ENCODE peak calls at places on chromosomes 12 and 14, in seven cellular contexts. Q is cardiac muscle cell; H is endodermal cell; F is A549; Y is heart left ventricle; R is CD4-positive, CD25-positive, alpha-beta regulatory T cell; O is CD4-positive, alpha-beta memory T cell. B is an unnamed sample. For H3K9me3, the result is how much of the 10 kb centered on the place peaks cover.

GRCh38 chr14:68625366-68626090 is 167.3 kb downstream of the ZFP36L1 start:
- DNase-seq in Y (no peak), F (no peak), R (no peak), Q (no peak), H (peak), O (no peak), B (no peak)

GRCh38 chr12:91492648-91493047 is 310.0 kb upstream of the DCN start:
- DNase-seq in H (no peak), Y (no peak), F (no peak), Q (no peak), O (no peak), R (no peak), B (no peak)

GRCh38 chr12:107891967-107892366 is 117.5 kb downstream of the ASCL4 start:
- DNase-seq in F (no peak), R (no peak), Y (no peak), H (peak), Q (no peak), O (no peak), B (no peak)

GRCh38 chr12:41140117-41140516 is 48.0 kb upstream of the PDZRN4 start:
- DNase-seq in H (no peak), O (no peak), R (no peak), Q (no peak), F (no peak), Y (no peak), B (no peak)

GRCh38 chr14:21476526-21476924 is 234 bp downstream of the RAB2B start:
- DNase-seq in F (peak), O (no peak), R (no peak), Y (peak), Q (no peak), H (no peak), B (no peak)

GRCh38 chr14:73245401-73246325 is 8.4 kb downstream of the PAPLN start:
- DNase-seq in O (peak), H (peak), F (no peak), R (peak), Y (peak), Q (no peak), B (no peak)

GRCh38 chr12:57262126-57262822 is 11.3 kb upstream of the STAC3 start:
- DNase-seq in Y (no peak), Q (no peak), H (no peak), F (no peak), R (no peak), O (no peak), B (no peak)

GRCh38 chr12:105427883-105428282 is 97.4 kb downstream of the C12orf75 start:
- DNase-seq in R (no peak), Q (no peak), O (no peak), Y (no peak), F (no peak), H (no peak), B (no peak)

GRCh38 chr12:43758247-43758727 is 303 bp downstream of the PUS7L start:
- DNase-seq in R (no peak), H (no peak), Y (peak), F (peak), Q (no peak), O (no peak), B (no peak)

GRCh38 chr14:63478024-63478423 is 65.2 kb downstream of the PPP2R5E start:
- DNase-seq in F (no peak), R (peak), O (peak), Y (no peak), Q (no peak), H (no peak), B (no peak)

GRCh38 chr12:44817687-44818086 is 58.4 kb downstream of the NELL2 start:
- DNase-seq in R (no peak), F (no peak), Y (no peak), H (no peak), Q (no peak), O (no peak), B (no peak)

GRCh38 chr14:103626150-103626850 is 2.7 kb upstream of the KLC1 start:
- DNase-seq in Q (no peak), F (no peak), O (no peak), Y (no peak), R (no peak), H (no peak), B (no peak)

GRCh38 chr14:65290830-65291229 is 121.7 kb upstream of the FUT8 start:
- DNase-seq in H (no peak), Q (no peak), O (no peak), Y (no peak), R (no peak), F (no peak), B (no peak)

GRCh38 chr12:105239304-105239703 is 3.3 kb upstream of the APPL2 start:
- DNase-seq in F (no peak), Q (no peak), O (no peak), R (no peak), Y (no peak), H (no peak), B (no peak)

GRCh38 chr12:25592725-25593495 is 39.8 kb upstream of the LMNTD1 start:
- DNase-seq in Y (no peak), H (no peak), R (no peak), F (no peak), Q (no peak), O (no peak), B (no peak)

GRCh38 chr14:72925171-72925759 is 999 bp upstream of the DCAF4 start:
- DNase-seq in O (no peak), R (no peak), Y (no peak), F (no peak), H (peak), Q (no peak), B (no peak)

GRCh38 chr14:68513137-68513536 is 279.7 kb downstream of the ZFP36L1 start:
- DNase-seq in O (no peak), Y (no peak), Q (no peak), F (no peak), H (no peak), R (no peak), B (no peak)

GRCh38 chr12:54759751-54760150 is 94.6 kb upstream of the MUCL1 start:
- DNase-seq in O (peak), H (peak), Y (no peak), F (no peak), R (no peak), Q (peak), B (no peak)

GRCh38 chr12:47080725-47081502 is 1.2 kb upstream of the AMIGO2 start:
- DNase-seq in O (peak), R (peak), Y (peak), Q (peak), H (peak), F (no peak), B (no peak)

GRCh38 chr12:59928416-59928815 is 332.6 kb downstream of the SLC16A7 start:
- DNase-seq in F (no peak), O (no peak), Y (no peak), Q (no peak), H (no peak), R (no peak), B (no peak)

GRCh38 chr14:85444685-85445084 is 85.3 kb upstream of the FLRT2 start:
- DNase-seq in R (no peak), Q (peak), H (no peak), F (no peak), Y (no peak), O (no peak), B (no peak)

GRCh38 chr12:3961573-3961972 is 88.4 kb upstream of the PARP11 start:
- DNase-seq in R (no peak), Q (no peak), Y (no peak), F (no peak), O (no peak), H (no peak), B (no peak)

GRCh38 chr12:3959799-3960560 is 86.8 kb upstream of the PARP11 start:
- DNase-seq in Q (no peak), F (no peak), H (no peak), R (no peak), O (no peak), Y (no peak), B (no peak)

GRCh38 chr12:3964404-3964803 is 91.2 kb upstream of the PARP11 start:
- DNase-seq in O (no peak), Y (no peak), H (peak), R (no peak), F (peak), Q (peak), B (no peak)

GRCh38 chr12:3962661-3963483 is 89.7 kb upstream of the PARP11 start:
- DNase-seq in F (no peak), O (peak), Y (peak), Q (peak), R (peak), H (peak), B (no peak)

GRCh38 chr12:3958534-3958933 is 85.3 kb upstream of the PARP11 start:
- DNase-seq in Q (no peak), Y (no peak), H (no peak), F (no peak), R (no peak), O (no peak), B (no peak)
- H3K4me3 ChIP-seq in Q (no peak), Y (no peak), H (no peak), F (no peak), R (no peak), O (no peak), B (no peak)

GRCh38 chr14:106681161-106681955 is 1155.0 kb downstream of the TMEM121 start:
- DNase-seq in Q (no peak), H (no peak), Y (no peak), R (no peak), F (no peak), O (no peak), B (no peak)
- H3K9me3 ChIP-seq in Q (under half), H (half or more), Y (under half), R (under half), F (under half), O (under half), B (under half)

GRCh38 chr12:89348894-89349669 is 3.2 kb downstream of the DUSP6 start:
- DNase-seq in O (no peak), H (no peak), F (no peak), Y (no peak), Q (no peak), R (no peak), B (no peak)

GRCh38 chr12:89351489-89352241 is 636 bp downstream of the DUSP6 start:
- DNase-seq in Y (peak), R (peak), O (peak), F (peak), H (peak), Q (peak), B (no peak)

GRCh38 chr12:89350661-89351488 is 1.4 kb downstream of the DUSP6 start:
- DNase-seq in O (peak), H (peak), Q (peak), F (no peak), Y (peak), R (peak), B (no peak)

GRCh38 chr12:89350260-89350659 is 2.0 kb downstream of the DUSP6 start:
- DNase-seq in F (no peak), R (no peak), Q (no peak), H (no peak), Y (no peak), O (no peak), B (no peak)

DNA sequence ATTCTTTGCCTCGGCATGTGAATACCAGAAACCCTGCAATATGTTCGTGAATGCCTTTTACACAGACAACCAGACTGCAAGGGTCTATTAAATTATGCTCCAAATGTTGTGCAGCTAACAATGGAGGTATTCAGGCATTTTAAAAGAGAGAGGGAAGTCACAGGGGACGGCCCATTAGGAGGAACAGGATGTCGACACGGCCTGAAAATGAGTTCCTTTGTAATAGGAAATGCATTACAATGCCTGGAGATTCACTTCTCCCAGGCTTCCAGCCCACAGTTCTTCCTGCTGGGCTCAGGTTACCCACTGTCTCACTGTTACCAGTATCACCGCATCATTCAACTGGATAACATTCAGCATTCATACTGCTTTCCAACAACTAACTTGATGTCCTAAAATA is 2.5 kb downstream of the DUSP6 start:
- DNase-seq in R (no peak), F (no peak), O (no peak), Q (no peak), Y (no peak), H (peak), B (no peak)
- H3K4me3 ChIP-seq in R (peak), F (no peak), O (peak), Q (peak), Y (peak), H (peak), B (peak)

GRCh38 chr12:70360218-70360617 is 5.9 kb upstream of the KCNMB4 start:
- DNase-seq in Q (no peak), R (no peak), Y (no peak), O (no peak), F (no peak), H (no peak), B (no peak)
- H3K9me3 ChIP-seq in Q (under half), R (under half), Y (under half), O (under half), F (under half), H (under half), B (under half)

GRCh38 chr12:125989716-125990115 is 924.5 kb downstream of the AACS start:
- DNase-seq in F (no peak), Q (no peak), O (no peak), Y (no peak), R (no peak), H (no peak), B (no peak)
- H3K4me3 ChIP-seq in F (no peak), Q (no peak), O (no peak), Y (no peak), R (no peak), H (no peak), B (no peak)

DNA sequence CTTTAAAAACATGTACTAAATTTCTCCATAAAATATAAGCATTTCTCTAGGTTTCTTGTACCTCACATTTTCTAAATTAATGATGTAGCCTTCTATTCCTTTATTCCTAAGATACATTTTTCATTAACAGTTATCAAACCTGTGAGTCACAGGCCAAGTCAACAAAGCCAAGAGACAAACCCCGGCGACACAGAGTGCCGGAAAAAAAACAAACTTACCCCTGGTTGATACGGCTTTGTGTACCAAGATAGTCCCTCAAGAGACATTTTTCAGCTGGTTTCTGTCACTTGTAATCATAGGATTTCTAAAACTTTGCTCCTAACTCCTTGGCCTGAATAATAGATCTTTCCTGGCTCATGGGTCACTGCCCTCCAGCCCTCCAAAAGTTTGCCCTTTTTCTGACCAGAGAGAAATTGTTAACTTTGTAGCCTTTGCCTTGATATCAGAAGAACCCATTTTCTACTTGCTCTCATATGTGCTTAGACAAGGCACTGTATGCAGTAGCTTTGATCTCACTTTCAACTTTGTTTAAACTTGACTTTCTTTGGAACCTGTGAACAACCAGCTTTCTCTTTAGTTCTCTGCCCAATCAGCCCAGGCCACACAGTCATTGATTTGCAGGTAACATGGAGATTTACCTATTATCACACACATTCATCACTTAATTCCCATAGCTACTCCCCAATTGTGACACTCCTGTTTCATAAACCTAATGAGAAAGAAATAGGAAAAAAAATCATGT is 172.2 kb downstream of the PRKD1 start:
- DNase-seq in Y (no peak), O (no peak), H (no peak), R (no peak), Q (no peak), F (no peak), B (no peak)
- H3K9me3 ChIP-seq in Y (under half), O (under half), H (under half), R (under half), Q (under half), F (under half), B (under half)

DNA sequence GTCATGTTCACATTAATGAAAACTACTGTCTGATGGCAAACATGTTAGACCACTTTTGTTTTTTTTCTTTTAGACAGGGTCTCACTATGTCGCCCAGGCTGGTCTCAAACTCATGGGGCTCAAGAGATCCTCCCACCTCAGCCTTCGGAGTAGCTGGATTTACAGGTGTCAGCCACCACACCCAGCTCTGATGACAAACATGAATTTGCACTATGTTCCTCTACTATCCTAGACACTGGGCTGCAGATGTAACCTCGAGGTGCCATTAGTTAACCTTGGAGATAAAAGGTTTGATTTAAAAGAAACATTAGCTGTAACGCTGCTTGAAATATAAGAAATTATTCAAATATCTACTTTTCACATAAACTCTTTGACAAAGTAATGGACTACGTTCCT is 8.1 kb downstream of the VPS37B start:
- DNase-seq in H (no peak), F (no peak), R (no peak), Q (no peak), Y (no peak), O (no peak), B (no peak)
- H3K4me3 ChIP-seq in H (no peak), F (peak), R (peak), Q (no peak), Y (peak), O (no peak), B (no peak)

DNA sequence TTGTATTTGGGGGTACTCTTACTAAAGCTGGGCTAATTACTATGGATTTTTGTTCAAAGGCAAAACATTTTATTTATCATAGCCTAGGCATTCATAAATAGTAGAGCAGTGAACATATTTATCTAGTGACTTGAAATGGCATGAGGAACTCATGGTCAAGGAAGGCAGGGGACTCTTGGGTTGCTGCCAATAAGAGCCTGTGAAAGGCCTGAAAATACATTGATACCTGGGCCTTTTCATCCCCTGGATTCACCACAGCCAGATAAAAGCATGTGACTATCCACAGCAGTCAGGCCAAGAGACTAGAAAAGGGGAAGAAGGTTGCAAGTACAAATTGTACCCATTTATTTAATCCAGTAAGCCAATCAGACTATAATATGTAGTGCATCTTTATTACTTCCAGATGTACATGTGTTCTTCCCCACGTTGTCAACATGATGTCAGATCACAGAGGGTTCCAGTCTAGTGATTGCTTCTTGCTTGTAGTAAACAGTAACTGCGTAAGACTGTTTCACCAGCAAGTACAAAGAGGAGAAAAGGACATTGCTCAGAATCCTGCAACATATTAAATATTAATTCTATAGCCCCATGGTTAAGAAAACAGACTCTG is 409.7 kb downstream of the NOVA1 start:
- DNase-seq in Q (no peak), F (no peak), H (no peak), Y (no peak), O (no peak), R (no peak), B (no peak)
- H3K9me3 ChIP-seq in Q (under half), F (under half), H (under half), Y (under half), O (under half), R (under half), B (under half)

DNA sequence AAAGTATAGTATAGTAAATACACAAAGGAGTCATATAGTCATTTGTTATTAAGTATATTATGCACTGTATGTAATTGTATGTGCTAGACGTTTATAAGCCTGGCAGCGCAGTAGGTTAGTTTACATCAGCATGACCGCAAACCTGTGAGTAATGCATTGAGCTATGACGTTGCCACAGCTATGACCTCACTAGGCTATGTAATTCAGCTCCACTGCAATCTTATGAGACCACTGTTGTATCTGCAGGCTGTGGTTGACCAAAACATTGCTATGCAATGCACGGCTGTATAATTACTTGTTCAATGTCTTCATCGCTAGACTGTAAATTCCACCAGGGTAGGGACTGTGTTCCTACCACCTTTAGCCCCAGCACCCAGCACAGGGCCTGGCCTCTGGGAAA is 53.2 kb upstream of the VASH1 start:
- DNase-seq in R (no peak), F (no peak), Y (no peak), H (no peak), O (no peak), Q (no peak), B (no peak)
- H3K4me3 ChIP-seq in R (no peak), F (no peak), Y (no peak), H (no peak), O (no peak), Q (no peak), B (no peak)

GRCh38 chr12:133057446-133057845 is 20.1 kb downstream of the ZNF84 start:
- DNase-seq in H (no peak), Y (no peak), O (no peak), F (no peak), R (no peak), Q (no peak), B (no peak)

GRCh38 chr12:133061954-133062353 is 18.8 kb upstream of the ZNF140 start:
- DNase-seq in O (no peak), Q (no peak), R (no peak), H (no peak), Y (no peak), F (no peak), B (no peak)

GRCh38 chr12:133063556-133063955 is 17.2 kb upstream of the ZNF140 start:
- DNase-seq in O (no peak), Y (no peak), R (no peak), F (no peak), H (no peak), Q (no peak), B (no peak)

GRCh38 chr12:133058203-133059125 is 21.2 kb downstream of the ZNF84 start:
- DNase-seq in H (no peak), Q (no peak), R (no peak), O (peak), Y (no peak), F (no peak), B (no peak)
- H3K9me3 ChIP-seq in H (half or more), Q (under half), R (half or more), O (half or more), Y (under half), F (half or more), B (under half)